ENCODE peak calls at places on chromosome 12, in nine cellular contexts. R is NCI-H1105; S is ELR; I is NCI-H526; L is GDM1; E is fibroblast of mammary gland; Q is NCI-H748 treated with DMSO at 0.1 percent for 48 hours; T is stimulated activated naive B cell treated with anti-CD40 and anti-IgM and Interleukin-4, amounts not matched to agents 10 μg/mL and 1 μg/mL and 100 μg/mL, for 72 hours; X is amniotic stem cell. H is an unnamed sample.

GRCh38 chr12:99453831-99454538 is 193.6 kb upstream of the GARIN6 start:
- DNase-seq in R (no peak), S (no peak), I (no peak), L (no peak), E (no peak), Q (no peak), T (no peak), X (no peak), H (no peak)

GRCh38 chr12:125773033-125773432 is 707.8 kb downstream of the AACS start:
- DNase-seq in R (no peak), S (peak), I (peak), L (peak), E (peak), Q (peak), T (no peak), X (no peak), H (no peak)

GRCh38 chr12:109767991-109768900 is 54.6 kb downstream of the FAM222A start:
- DNase-seq in R (no peak), S (no peak), I (no peak), L (no peak), E (no peak), Q (no peak), T (no peak), X (no peak), H (peak)

GRCh38 chr12:15563683-15564082 is 225.5 kb downstream of the EPS8 start:
- DNase-seq in R (no peak), S (peak), I (no peak), L (no peak), E (peak), Q (no peak), T (no peak), X (no peak), H (no peak)

GRCh38 chr12:25502071-25502555 is 51.0 kb downstream of the LMNTD1 start:
- DNase-seq in R (no peak), S (no peak), I (peak), L (no peak), E (no peak), Q (no peak), T (no peak), X (no peak), H (no peak)

GRCh38 chr12:2414810-2415567 is 362.2 kb downstream of the CACNA1C start:
- DNase-seq in R (no peak), S (peak), I (no peak), L (no peak), E (peak), Q (no peak), T (no peak), X (no peak), H (no peak)

GRCh38 chr12:28770329-28770728 is 378.7 kb upstream of the FAR2 start:
- DNase-seq in R (no peak), S (no peak), I (no peak), L (no peak), E (peak), Q (no peak), T (no peak), X (no peak), H (no peak)

GRCh38 chr12:52268212-52268611 is 6.2 kb upstream of the KRT86 start:
- DNase-seq in R (no peak), S (peak), I (no peak), L (no peak), E (no peak), Q (no peak), T (no peak), X (no peak), H (no peak)

GRCh38 chr12:685388-685787 is 22.1 kb upstream of the NINJ2 start:
- DNase-seq in R (no peak), S (no peak), I (no peak), L (peak), E (no peak), Q (no peak), T (peak), X (no peak), H (no peak)

H was measured in chondrocyte.